ENCODE peak calls at places on chromosome 11, in seven cellular contexts. One of them, this sample, is unnamed. For H3K36me3, the result is how much of the 10 kb centered on the place peaks cover.

GRCh38 chr11:113984781-113985180 is 9.9 kb downstream of the HTR3A start:
- DNase-seq in body of pancreas: no peak
- DNase-seq in heart left ventricle: no peak
- DNase-seq in uterus: no peak
- DNase-seq in HCT116: no peak
- DNase-seq in K562: no peak
- DNase-seq in transverse colon: no peak
- DNase-seq in this sample: no peak

GRCh38 chr11:90222152-90222458 is 744 bp downstream of the CHORDC1 start:
- DNase-seq in body of pancreas: no peak
- DNase-seq in heart left ventricle: no peak
- DNase-seq in uterus: no peak
- DNase-seq in HCT116: no peak
- DNase-seq in K562: no peak
- DNase-seq in transverse colon: no peak
- DNase-seq in this sample: no peak

GRCh38 chr11:113189909-113190667 is 124.3 kb upstream of the TTC12 start:
- DNase-seq in body of pancreas: peak
- DNase-seq in heart left ventricle: no peak
- DNase-seq in uterus: peak
- DNase-seq in HCT116: no peak
- DNase-seq in K562: peak
- DNase-seq in transverse colon: no peak
- DNase-seq in this sample: no peak

GRCh38 chr11:117273550-117274289 is 17.4 kb upstream of the BACE1-AS start:
- DNase-seq in body of pancreas: no peak
- DNase-seq in heart left ventricle: no peak
- DNase-seq in uterus: no peak
- DNase-seq in HCT116: no peak
- DNase-seq in K562: no peak
- DNase-seq in transverse colon: no peak
- DNase-seq in this sample: no peak

GRCh38 chr11:68043029-68043348 is 4.2 kb downstream of the TCIRG1 start:
- DNase-seq in body of pancreas: no peak
- DNase-seq in heart left ventricle: peak
- DNase-seq in uterus: no peak
- DNase-seq in HCT116: no peak
- DNase-seq in K562: peak
- DNase-seq in transverse colon: no peak
- DNase-seq in this sample: no peak

GRCh38 chr11:35274909-35275807 is 136.2 kb downstream of the CD44 start:
- DNase-seq in body of pancreas: peak
- DNase-seq in heart left ventricle: peak
- DNase-seq in uterus: peak
- DNase-seq in HCT116: no peak
- DNase-seq in K562: no peak
- DNase-seq in transverse colon: peak
- DNase-seq in this sample: no peak

GRCh38 chr11:72190581-72191205 is 1.2 kb upstream of the FOLR1 start:
- DNase-seq in body of pancreas: no peak
- DNase-seq in heart left ventricle: no peak
- DNase-seq in uterus: no peak
- DNase-seq in HCT116: no peak
- DNase-seq in K562: no peak
- DNase-seq in transverse colon: no peak
- DNase-seq in this sample: no peak

GRCh38 chr11:18768472-18768901 is 23.1 kb downstream of the PTPN5 start:
- DNase-seq in body of pancreas: no peak
- DNase-seq in heart left ventricle: no peak
- DNase-seq in uterus: no peak
- DNase-seq in HCT116: no peak
- DNase-seq in K562: no peak
- DNase-seq in transverse colon: no peak
- DNase-seq in this sample: no peak

GRCh38 chr11:128409476-128409875 is 177.9 kb downstream of the ETS1 start:
- DNase-seq in body of pancreas: no peak
- DNase-seq in heart left ventricle: no peak
- DNase-seq in uterus: no peak
- DNase-seq in HCT116: no peak
- DNase-seq in K562: no peak
- DNase-seq in transverse colon: no peak
- DNase-seq in this sample: no peak

GRCh38 chr11:66891849-66892660 is 35.2 kb downstream of the LRFN4 start:
- DNase-seq in body of pancreas: peak
- DNase-seq in heart left ventricle: no peak
- DNase-seq in uterus: no peak
- DNase-seq in HCT116: peak
- DNase-seq in K562: peak
- DNase-seq in transverse colon: peak
- DNase-seq in this sample: peak

GRCh38 chr11:68667511-68668253 is 16.7 kb upstream of the GAL start:
- DNase-seq in body of pancreas: no peak
- DNase-seq in heart left ventricle: no peak
- DNase-seq in uterus: no peak
- DNase-seq in HCT116: no peak
- DNase-seq in K562: no peak
- DNase-seq in transverse colon: no peak
- DNase-seq in this sample: no peak

GRCh38 chr11:30855383-30856006 is 269.3 kb upstream of the MPPED2 start:
- DNase-seq in body of pancreas: no peak
- DNase-seq in heart left ventricle: no peak
- DNase-seq in uterus: no peak
- DNase-seq in HCT116: no peak
- DNase-seq in K562: no peak
- DNase-seq in transverse colon: no peak
- DNase-seq in this sample: no peak

DNA sequence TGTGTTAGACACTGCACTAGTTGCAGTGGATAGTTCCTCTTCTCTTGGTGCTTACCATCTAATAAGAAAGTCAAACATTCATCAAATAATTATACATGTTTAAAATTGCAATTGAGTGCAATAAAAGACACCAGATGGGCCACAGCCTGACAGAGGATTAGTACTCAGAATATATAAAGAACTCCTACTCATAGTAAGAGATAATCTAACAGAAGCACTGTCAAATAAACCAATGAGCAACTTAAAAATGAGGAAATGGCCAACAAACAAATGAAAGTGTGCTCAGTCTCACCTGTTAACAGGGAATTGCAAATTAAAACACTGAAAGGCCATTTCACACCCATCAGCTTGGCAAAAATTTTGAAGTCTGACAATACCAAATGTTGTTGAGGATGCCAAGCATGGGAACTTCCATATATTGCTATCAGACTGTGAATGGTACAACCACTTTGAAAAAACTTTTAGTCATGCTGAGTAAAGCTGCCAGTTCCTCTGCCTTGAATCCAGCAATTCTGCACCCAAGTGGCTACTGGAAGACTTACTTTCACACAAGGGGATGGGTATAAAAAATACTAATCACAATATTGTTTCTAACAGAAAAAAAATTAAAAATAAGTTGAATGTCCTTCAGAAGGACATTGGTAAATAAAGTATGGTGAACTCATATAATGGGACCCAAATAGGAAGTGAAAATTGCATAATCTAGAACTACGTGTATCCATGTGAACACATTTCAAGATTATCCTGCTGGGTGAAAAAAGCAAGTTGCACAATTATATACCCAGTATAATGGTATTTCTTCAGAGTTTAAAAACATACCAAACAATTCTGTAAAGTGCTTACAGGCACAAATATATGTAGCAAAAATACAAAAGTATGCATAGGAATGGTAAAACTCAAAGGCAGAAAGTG is 41.4 kb upstream of the CREB3L1 start:
- DNase-seq in body of pancreas: no peak
- DNase-seq in heart left ventricle: no peak
- DNase-seq in uterus: no peak
- DNase-seq in HCT116: no peak
- DNase-seq in K562: no peak
- DNase-seq in transverse colon: no peak
- DNase-seq in this sample: no peak
- H3K36me3 ChIP-seq in body of pancreas: under half
- H3K36me3 ChIP-seq in heart left ventricle: under half
- H3K36me3 ChIP-seq in uterus: under half
- H3K36me3 ChIP-seq in HCT116: under half
- H3K36me3 ChIP-seq in K562: under half
- H3K36me3 ChIP-seq in transverse colon: under half
- H3K36me3 ChIP-seq in this sample: under half

GRCh38 chr11:73564903-73565302 is 33.0 kb downstream of the FAM168A start:
- DNase-seq in body of pancreas: no peak
- DNase-seq in heart left ventricle: no peak
- DNase-seq in uterus: no peak
- DNase-seq in HCT116: no peak
- DNase-seq in K562: no peak
- DNase-seq in transverse colon: no peak
- DNase-seq in this sample: no peak

GRCh38 chr11:73566422-73566821 is 31.5 kb downstream of the FAM168A start:
- DNase-seq in body of pancreas: no peak
- DNase-seq in heart left ventricle: no peak
- DNase-seq in uterus: no peak
- DNase-seq in HCT116: no peak
- DNase-seq in K562: no peak
- DNase-seq in transverse colon: no peak
- DNase-seq in this sample: no peak

GRCh38 chr11:73566977-73567755 is 30.7 kb downstream of the FAM168A start:
- DNase-seq in body of pancreas: no peak
- DNase-seq in heart left ventricle: no peak
- DNase-seq in uterus: no peak
- DNase-seq in HCT116: no peak
- DNase-seq in K562: no peak
- DNase-seq in transverse colon: no peak
- DNase-seq in this sample: no peak

GRCh38 chr11:73563539-73564200 is 34.2 kb downstream of the FAM168A start:
- DNase-seq in body of pancreas: no peak
- DNase-seq in heart left ventricle: no peak
- DNase-seq in uterus: no peak
- DNase-seq in HCT116: no peak
- DNase-seq in K562: no peak
- DNase-seq in transverse colon: no peak
- DNase-seq in this sample: no peak

DNA sequence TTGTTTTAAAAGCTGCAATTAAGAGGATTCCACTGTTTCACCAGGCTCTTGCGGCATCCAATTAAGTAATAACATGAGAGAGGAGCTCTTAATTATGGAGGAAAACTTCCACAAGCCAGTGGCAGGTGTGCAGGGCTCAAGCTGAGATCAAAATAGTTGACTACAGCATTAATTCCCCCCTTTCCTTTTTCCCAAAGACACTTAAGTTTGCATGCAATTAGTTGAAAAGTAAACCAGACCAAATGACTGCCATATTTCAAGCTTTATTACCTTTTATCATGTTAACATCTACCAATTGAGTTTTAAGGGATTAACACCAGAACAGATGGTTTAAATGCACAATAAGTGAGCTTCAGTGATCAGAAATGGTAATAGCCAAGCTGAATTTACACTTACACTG is 32.1 kb downstream of the FAM168A start:
- DNase-seq in body of pancreas: no peak
- DNase-seq in heart left ventricle: no peak
- DNase-seq in uterus: no peak
- DNase-seq in HCT116: no peak
- DNase-seq in K562: no peak
- DNase-seq in transverse colon: no peak
- DNase-seq in this sample: no peak
- TF ChIP-seq POLR2A in body of pancreas: no peak
- TF ChIP-seq POLR2A in heart left ventricle: no peak
- TF ChIP-seq POLR2A in uterus: no peak
- TF ChIP-seq POLR2A in HCT116: no peak
- TF ChIP-seq POLR2A in K562: no peak
- TF ChIP-seq POLR2A in transverse colon: no peak
- TF ChIP-seq POLR2A in this sample: no peak

GRCh38 chr11:63499874-63500273 is 6.0 kb upstream of the LGALS12 start:
- DNase-seq in body of pancreas: no peak
- DNase-seq in heart left ventricle: no peak
- DNase-seq in uterus: no peak
- DNase-seq in HCT116: no peak
- DNase-seq in K562: no peak
- DNase-seq in transverse colon: no peak
- DNase-seq in this sample: no peak
- H3K27ac ChIP-seq in body of pancreas: no peak
- H3K27ac ChIP-seq in heart left ventricle: no peak
- H3K27ac ChIP-seq in uterus: no peak
- H3K27ac ChIP-seq in HCT116: no peak
- H3K27ac ChIP-seq in K562: no peak
- H3K27ac ChIP-seq in transverse colon: no peak
- H3K27ac ChIP-seq in this sample: no peak

DNA sequence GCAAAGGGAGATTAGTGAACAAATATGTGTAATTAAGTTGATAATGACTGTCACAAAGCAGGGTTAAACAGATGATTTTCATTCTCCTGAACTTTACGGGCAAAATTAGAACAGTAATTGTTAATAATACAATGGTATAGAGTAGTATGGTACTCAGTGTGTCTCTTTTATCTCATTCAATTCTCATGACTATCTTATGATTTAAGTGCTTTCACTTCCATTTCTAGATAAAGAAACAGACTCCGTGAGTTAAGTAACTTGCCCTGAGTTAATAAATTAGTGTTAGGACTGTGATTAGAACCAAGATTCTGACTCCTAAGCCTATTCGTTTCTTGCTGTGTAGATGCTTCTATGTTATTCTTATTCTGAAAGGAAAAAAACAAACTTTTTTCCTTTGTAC is 22.0 kb downstream of the PIH1D2 start:
- DNase-seq in body of pancreas: no peak
- DNase-seq in heart left ventricle: no peak
- DNase-seq in uterus: no peak
- DNase-seq in HCT116: no peak
- DNase-seq in K562: no peak
- DNase-seq in transverse colon: no peak
- DNase-seq in this sample: no peak
- H3K36me3 ChIP-seq in body of pancreas: under half
- H3K36me3 ChIP-seq in heart left ventricle: half or more
- H3K36me3 ChIP-seq in uterus: under half
- H3K36me3 ChIP-seq in HCT116: under half
- H3K36me3 ChIP-seq in K562: half or more
- H3K36me3 ChIP-seq in transverse colon: under half
- H3K36me3 ChIP-seq in this sample: under half

GRCh38 chr11:134942633-134943032 is 530.6 kb upstream of the B3GAT1 start:
- DNase-seq in body of pancreas: peak
- DNase-seq in heart left ventricle: no peak
- DNase-seq in uterus: no peak
- DNase-seq in HCT116: no peak
- DNase-seq in K562: no peak
- DNase-seq in transverse colon: no peak
- DNase-seq in this sample: no peak
- TF ChIP-seq POLR2A in body of pancreas: no peak
- TF ChIP-seq POLR2A in heart left ventricle: no peak
- TF ChIP-seq POLR2A in uterus: no peak
- TF ChIP-seq POLR2A in HCT116: no peak
- TF ChIP-seq POLR2A in K562: no peak
- TF ChIP-seq POLR2A in transverse colon: no peak
- TF ChIP-seq POLR2A in this sample: no peak

This sample was measured in ovary.